ENCODE peak calls at places on chromosomes 1 and 21, in four cellular contexts. Y, T, N and Q are unnamed samples.

GRCh38 chr21:41250519-41250918 is 66.1 kb upstream of the FAM3B start:
- DNase-seq in Y (no peak), T (no peak), N (no peak), Q (no peak)

GRCh38 chr1:198538579-198539364 is 1.7 kb downstream of the ATP6V1G3 start:
- DNase-seq in Y (no peak), T (no peak), N (no peak), Q (no peak)

GRCh38 chr1:111274653-111275052 is 16.0 kb upstream of the CHIA start:
- DNase-seq in Y (no peak), T (no peak), N (no peak), Q (no peak)

GRCh38 chr1:178530037-178530402 is 17.1 kb downstream of the TEX35 start:
- DNase-seq in Y (peak), T (no peak), N (no peak), Q (peak)

GRCh38 chr1:22048351-22049192 is 3.9 kb upstream of the CDC42 start:
- DNase-seq in Y (peak), T (no peak), N (peak), Q (no peak)

GRCh38 chr1:36217667-36218066 is 6.6 kb upstream of the THRAP3 start:
- DNase-seq in Y (no peak), T (no peak), N (no peak), Q (peak)

GRCh38 chr1:161864577-161864976 is 98.5 kb downstream of the ATF6 start:
- DNase-seq in Y (peak), T (no peak), N (no peak), Q (no peak)

GRCh38 chr1:227557962-227558806 is 5.2 kb upstream of the ZNF678 start:
- DNase-seq in Y (no peak), T (no peak), N (no peak), Q (no peak)

GRCh38 chr1:94382163-94382562 is 36.0 kb upstream of the ABCD3 start:
- DNase-seq in Y (no peak), T (no peak), N (no peak), Q (no peak)

GRCh38 chr21:36156815-36157670 is at the start of gene DOP1B:
- DNase-seq in Y (no peak), T (no peak), N (no peak), Q (no peak)

GRCh38 chr1:39635205-39635870 is 4.1 kb downstream of the HEYL start:
- DNase-seq in Y (no peak), T (no peak), N (no peak), Q (no peak)

GRCh38 chr1:174998569-174999215 is 1.1 kb upstream of the CACYBP start:
- DNase-seq in Y (peak), T (no peak), N (peak), Q (peak)

GRCh38 chr1:29145739-29146437 is 22.2 kb upstream of the TMEM200B start:
- DNase-seq in Y (peak), T (no peak), N (no peak), Q (no peak)

GRCh38 chr1:232034547-232034946 is 408.0 kb downstream of the DISC1 start:
- DNase-seq in Y (no peak), T (no peak), N (no peak), Q (no peak)

GRCh38 chr1:30058966-30059365 is 664.4 kb downstream of the MATN1 start:
- DNase-seq in Y (no peak), T (no peak), N (no peak), Q (peak)

GRCh38 chr1:40782371-40782956 is 1.1 kb upstream of the KCNQ4 start:
- DNase-seq in Y (no peak), T (no peak), N (no peak), Q (no peak)

GRCh38 chr1:115544131-115544530 is 97.6 kb upstream of the VANGL1 start:
- DNase-seq in Y (no peak), T (no peak), N (no peak), Q (no peak)

GRCh38 chr1:89363196-89363595 is 663 bp upstream of the GBP6 start:
- DNase-seq in Y (no peak), T (no peak), N (no peak), Q (no peak)

GRCh38 chr1:89361681-89362080 is 2.2 kb upstream of the GBP6 start:
- DNase-seq in Y (no peak), T (no peak), N (no peak), Q (no peak)

GRCh38 chr1:89365206-89365605 is 1.3 kb downstream of the GBP6 start:
- DNase-seq in Y (no peak), T (no peak), N (no peak), Q (no peak)

GRCh38 chr1:89360716-89361115 is 3.1 kb upstream of the GBP6 start:
- DNase-seq in Y (no peak), T (no peak), N (no peak), Q (no peak)

GRCh38 chr1:89363638-89364536 is at the start of gene GBP6:
- DNase-seq in Y (no peak), T (no peak), N (no peak), Q (no peak)
- TF ChIP-seq FOSL1 in Y (no peak), T (no peak), N (no peak), Q (no peak)

GRCh38 chr1:5721634-5722215 is 270.5 kb downstream of the NPHP4 start:
- DNase-seq in Y (no peak), T (no peak), N (peak), Q (peak)

GRCh38 chr1:5720936-5721335 is 271.3 kb downstream of the NPHP4 start:
- DNase-seq in Y (no peak), T (no peak), N (no peak), Q (no peak)

GRCh38 chr1:5724847-5725246 is 267.4 kb downstream of the NPHP4 start:
- DNase-seq in Y (no peak), T (no peak), N (no peak), Q (no peak)

GRCh38 chr1:5720484-5720883 is 271.7 kb downstream of the NPHP4 start:
- DNase-seq in Y (no peak), T (no peak), N (no peak), Q (no peak)

DNA sequence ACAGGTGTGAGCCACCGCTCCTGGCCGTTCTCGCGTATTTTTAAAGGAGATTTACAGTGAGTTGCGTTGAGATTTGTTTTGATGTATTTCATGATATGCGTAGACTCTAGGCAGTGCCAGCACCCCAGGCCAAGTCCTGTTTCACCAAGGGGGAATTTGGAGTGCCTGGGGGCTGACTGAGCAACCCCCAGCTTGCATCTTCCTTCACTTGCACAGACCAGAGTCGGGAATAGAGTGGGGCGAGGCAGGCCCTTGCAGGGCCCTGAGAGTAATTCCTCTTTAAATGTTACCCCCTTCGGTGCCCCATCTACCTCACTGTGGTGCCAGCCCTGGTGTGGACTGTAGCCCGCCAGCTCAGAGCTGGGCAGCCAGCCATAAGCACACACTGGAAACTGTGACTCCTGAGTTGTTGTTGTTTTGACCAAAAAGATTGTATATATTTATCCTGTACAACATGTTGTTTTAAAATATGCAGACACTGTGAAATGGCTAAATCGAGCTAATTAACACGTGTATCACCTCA is 269.5 kb downstream of the NPHP4 start:
- DNase-seq in Y (no peak), T (no peak), N (no peak), Q (no peak)
- TF ChIP-seq FOSL1 in Y (no peak), T (no peak), N (no peak), Q (no peak)

DNA sequence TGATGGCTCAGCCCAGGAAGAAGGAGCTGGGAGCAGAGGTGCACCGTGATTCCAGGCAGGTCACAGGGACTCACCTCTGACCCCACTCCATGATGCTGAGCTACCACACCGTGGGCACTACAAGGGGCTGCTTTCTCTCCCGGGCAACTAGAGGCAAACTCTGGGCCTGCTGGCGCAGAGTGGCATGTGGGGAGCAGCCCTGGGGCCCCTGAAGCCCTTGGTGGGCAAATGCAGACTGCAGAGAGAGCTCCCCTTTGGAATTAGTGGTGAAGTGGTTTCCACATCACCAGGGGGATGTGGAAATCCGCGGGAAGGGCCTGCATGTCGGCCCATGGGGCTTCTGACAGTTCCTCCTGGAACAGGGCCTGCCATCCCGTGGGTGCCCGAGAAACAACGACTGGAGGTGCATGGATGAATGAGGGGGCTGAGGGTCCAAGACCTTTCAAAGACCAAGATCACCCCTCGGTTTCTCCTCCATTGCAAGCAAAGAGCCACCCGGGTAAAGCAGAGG is 11.8 kb upstream of the MMEL1 start:
- DNase-seq in Y (no peak), T (no peak), N (no peak), Q (no peak)
- TF ChIP-seq FOSL1 in Y (no peak), T (no peak), N (no peak), Q (no peak)

DNA sequence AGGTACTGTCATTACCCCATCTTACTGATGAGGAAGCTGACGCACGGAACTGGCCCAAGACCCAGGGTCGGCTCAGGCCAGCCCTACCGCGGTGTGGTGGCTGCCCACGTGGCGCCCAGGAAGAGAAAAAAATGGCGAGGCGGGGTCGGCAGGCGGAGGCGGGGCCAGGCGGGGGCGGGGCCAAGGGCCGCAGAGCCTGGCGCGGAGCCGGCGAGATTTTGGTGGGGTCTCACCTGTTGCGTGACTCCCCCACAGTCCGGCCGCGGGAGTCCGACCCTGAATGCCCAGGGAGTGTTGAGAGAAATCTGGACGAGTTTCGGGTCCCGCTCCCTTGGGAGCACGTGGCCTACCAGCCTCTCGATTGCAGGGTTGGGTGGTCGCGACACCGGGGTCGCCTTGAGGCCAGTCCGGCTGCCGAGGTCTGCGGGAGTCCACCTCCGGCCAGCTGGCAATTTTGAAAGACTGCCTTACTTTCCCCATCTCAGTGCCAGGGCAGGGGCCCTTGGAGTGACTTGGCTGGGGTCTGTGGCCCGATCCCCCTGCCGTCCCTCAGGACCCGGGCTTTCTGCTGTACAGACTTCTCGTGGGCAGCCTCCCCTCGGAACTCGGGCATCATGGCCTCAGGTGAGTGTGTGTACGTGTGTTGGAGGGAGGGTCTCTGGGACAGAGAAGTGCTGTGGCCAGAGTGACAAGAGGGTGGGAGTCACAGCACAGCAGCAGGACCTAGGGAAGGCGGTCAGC is at the start of gene AMPD2:
- DNase-seq in Y (peak), T (no peak), N (peak), Q (peak)
- TF ChIP-seq FOSL1 in Y (no peak), T (no peak), N (peak), Q (no peak)

DNA sequence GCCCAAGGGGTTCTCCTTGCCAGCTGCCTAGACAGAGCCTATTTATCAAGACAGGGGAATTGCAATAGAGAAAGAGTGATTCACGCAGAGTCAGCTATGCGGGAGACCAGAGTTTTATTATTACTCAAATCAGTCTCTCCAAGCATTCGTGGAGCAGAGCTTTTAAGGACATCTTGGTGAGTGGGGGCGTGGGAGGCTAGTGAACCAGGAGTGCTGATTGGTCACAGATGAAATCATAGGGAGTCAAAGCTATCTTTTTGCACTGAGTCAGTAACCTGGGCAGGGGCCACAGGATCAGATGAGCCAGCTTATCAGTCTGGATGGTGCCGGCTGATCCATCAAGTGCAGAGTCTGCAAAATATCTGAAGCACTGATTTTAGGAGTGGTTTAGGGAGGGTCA is 64.8 kb upstream of the MRPS6 start:
- DNase-seq in Y (no peak), T (no peak), N (no peak), Q (no peak)
- TF ChIP-seq FOSL1 in Y (no peak), T (no peak), N (peak), Q (no peak)

GRCh38 chr21:44379991-44380865 is 26.8 kb downstream of the TRPM2 start:
- DNase-seq in Y (no peak), T (no peak), N (no peak), Q (no peak)

GRCh38 chr21:44378646-44379581 is 25.5 kb downstream of the TRPM2 start:
- DNase-seq in Y (no peak), T (no peak), N (no peak), Q (no peak)

GRCh38 chr21:44376606-44377005 is 23.2 kb downstream of the TRPM2 start:
- DNase-seq in Y (no peak), T (no peak), N (no peak), Q (no peak)

GRCh38 chr21:44377201-44377921 is 23.9 kb downstream of the TRPM2 start:
- DNase-seq in Y (no peak), T (no peak), N (no peak), Q (no peak)

DNA sequence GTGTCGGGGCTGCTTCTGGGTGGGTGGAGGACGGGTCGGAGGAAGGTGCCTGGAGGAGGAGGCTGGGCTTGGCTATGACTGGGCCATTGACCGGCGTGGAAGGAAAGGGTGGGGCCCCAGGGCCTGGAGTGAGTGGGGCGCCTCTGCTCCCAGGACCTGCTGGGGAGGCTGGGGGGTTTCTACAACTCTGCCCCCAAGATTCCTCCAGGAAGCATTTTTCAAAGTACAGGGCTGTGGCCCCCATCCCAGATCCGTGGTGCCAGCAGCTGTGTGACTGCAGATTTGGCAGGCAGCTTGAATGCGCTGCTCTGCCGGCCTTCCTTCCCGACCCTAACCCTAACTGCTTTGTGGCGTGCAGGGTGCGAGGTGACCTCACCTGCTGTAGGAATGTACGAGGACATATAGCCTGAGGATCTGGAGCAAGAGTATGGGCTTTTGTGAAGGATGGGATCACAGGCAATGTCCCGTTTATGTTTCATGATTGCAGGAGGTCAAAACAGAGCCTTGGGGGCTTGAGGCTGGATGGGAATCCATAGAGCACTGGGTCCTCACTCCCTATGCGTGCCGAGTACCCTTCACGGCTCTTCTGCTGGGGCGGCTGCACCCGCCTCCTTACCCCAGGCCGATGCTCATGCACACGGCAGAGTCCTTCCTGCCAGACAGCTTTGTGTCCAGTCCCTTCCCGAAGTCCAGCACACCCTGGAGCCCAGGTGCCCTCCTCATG is 24.7 kb downstream of the TRPM2 start:
- DNase-seq in Y (no peak), T (no peak), N (no peak), Q (no peak)
- TF ChIP-seq FOSL1 in Y (no peak), T (no peak), N (no peak), Q (no peak)

DNA sequence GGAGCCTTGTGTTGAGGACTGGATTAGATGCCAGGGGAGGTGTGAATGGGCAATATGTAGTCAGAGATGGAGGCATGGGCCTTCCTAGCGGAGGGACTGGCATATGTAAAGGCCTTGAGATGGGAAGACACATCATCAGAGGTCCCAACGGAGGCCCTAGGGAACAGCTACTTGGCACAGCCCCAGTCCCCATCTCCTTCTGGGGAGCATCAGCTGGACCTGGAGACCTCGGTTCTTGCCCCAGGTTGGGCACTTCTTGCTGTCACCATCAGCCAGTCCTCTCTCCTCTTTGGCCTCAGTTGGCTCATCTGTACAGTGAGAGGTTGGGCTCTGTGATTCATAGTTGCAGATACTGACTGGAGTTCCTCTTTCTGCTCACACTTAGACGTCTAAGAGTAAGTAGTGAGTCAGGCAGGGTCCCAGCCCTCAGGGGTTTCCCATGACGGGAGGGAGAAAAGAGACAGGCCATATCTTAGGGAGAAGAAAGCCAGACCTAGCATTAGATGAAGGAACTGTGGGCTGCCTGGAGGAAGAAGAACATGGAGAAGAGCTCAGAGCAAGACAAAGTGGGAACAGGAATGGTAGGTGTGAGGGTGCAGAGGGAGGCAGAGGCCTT is 3.4 kb upstream of the MARCKSL1 start:
- DNase-seq in Y (no peak), T (no peak), N (no peak), Q (no peak)
- TF ChIP-seq FOSL1 in Y (no peak), T (no peak), N (peak), Q (no peak)